ENCODE peak calls at places on chromosomes 13 and 19, in eight cellular contexts. N is WTC11, W is HCT116, Z is GM12878, E is A549, A is H1, Q is HepG2, G is SK-N-SH. F is an unnamed sample.
A peak's percentile ranks its signal among the peaks of the same experiment; 100 is the strongest.

GRCh38 chr13:70842062-70842644 is 733.9 kb upstream of the KLHL1 start:
- DNase-seq in N (no peak), W (no peak), Z (no peak), E (no peak), A (no peak), Q (no peak), G (no peak), F (no peak)

GRCh38 chr13:44989941-44990340 is 603 bp downstream of the GPALPP1 start:
- DNase-seq in N (no peak), W (no peak), Z (no peak), E (peak; percentile 5), A (no peak), Q (no peak), G (peak; percentile 22), F (peak; percentile 31)

GRCh38 chr19:42140125-42140754 is 8.0 kb upstream of the POU2F2 start:
- DNase-seq in N (peak; percentile 91), W (no peak), Z (no peak), E (no peak), A (peak; percentile 91), Q (peak; percentile 31), G (no peak), F (peak; percentile 74)

GRCh38 chr13:31161583-31162150 is at the start of gene HSPH1:
- DNase-seq in N (peak; percentile 97), W (peak; percentile 91), Z (peak; percentile 89), E (peak; percentile 82), A (no peak), Q (peak; percentile 96), G (peak; percentile 94), F (peak; percentile 99)

GRCh38 chr13:79799466-79799865 is 318.5 kb downstream of the NDFIP2 start:
- DNase-seq in N (no peak), W (no peak), Z (no peak), E (no peak), A (no peak), Q (no peak), G (peak; percentile 70), F (no peak)

GRCh38 chr19:17606786-17607185 is 51.3 kb downstream of the COLGALT1 start:
- DNase-seq in N (peak; percentile 44), W (no peak), Z (no peak), E (no peak), A (peak; percentile 72), Q (no peak), G (no peak), F (no peak)

GRCh38 chr13:31556376-31556775 is 182.9 kb upstream of the RXFP2 start:
- DNase-seq in N (no peak), W (no peak), Z (no peak), E (no peak), A (no peak), Q (no peak), G (no peak), F (no peak)

GRCh38 chr13:47639716-47640447 is 361.2 kb downstream of the SUCLA2 start:
- DNase-seq in N (no peak), W (no peak), Z (no peak), E (no peak), A (no peak), Q (no peak), G (no peak), F (no peak)

GRCh38 chr13:93672996-93673395 is 446.4 kb downstream of the GPC6 start:
- DNase-seq in N (no peak), W (no peak), Z (no peak), E (no peak), A (no peak), Q (peak; percentile 3), G (no peak), F (no peak)

GRCh38 chr13:98521876-98522275 is 55.0 kb downstream of the STK24 start:
- DNase-seq in N (no peak), W (no peak), Z (no peak), E (no peak), A (no peak), Q (no peak), G (no peak), F (no peak)

GRCh38 chr19:44943801-44944249 is 1.8 kb downstream of the APOC4 start:
- DNase-seq in N (no peak), W (no peak), Z (no peak), E (no peak), A (no peak), Q (no peak), G (no peak), F (peak; percentile 86)

GRCh38 chr13:89057274-89057673 is 1386.1 kb downstream of the SLITRK5 start:
- DNase-seq in N (no peak), W (no peak), Z (no peak), E (no peak), A (no peak), Q (no peak), G (no peak), F (no peak)

GRCh38 chr19:45040059-45040767 is 1.4 kb downstream of the CLASRP start:
- DNase-seq in N (no peak), W (no peak), Z (no peak), E (no peak), A (no peak), Q (no peak), G (no peak), F (peak; percentile 28)

GRCh38 chr19:39430675-39431593 is 4.8 kb downstream of the RPS16 start:
- DNase-seq in N (no peak), W (peak; percentile 97), Z (no peak), E (peak; percentile 99), A (peak; percentile 60), Q (peak; percentile 71), G (no peak), F (peak; percentile 85)

GRCh38 chr13:100549316-100549715 is 39.3 kb downstream of the GGACT start:
- DNase-seq in N (no peak), W (no peak), Z (no peak), E (no peak), A (peak; percentile 42), Q (no peak), G (no peak), F (no peak)

GRCh38 chr13:54261856-54262255 is 1233.2 kb downstream of the OLFM4 start:
- DNase-seq in N (no peak), W (no peak), Z (no peak), E (no peak), A (no peak), Q (no peak), G (no peak), F (no peak)

GRCh38 chr19:7853760-7854107 is 20.5 kb downstream of the PRR36 start:
- DNase-seq in N (no peak), W (no peak), Z (no peak), E (no peak), A (no peak), Q (no peak), G (no peak), F (no peak)

GRCh38 chr19:30686252-30686762 is 314.1 kb downstream of the ZNF536 start:
- DNase-seq in N (no peak), W (no peak), Z (no peak), E (no peak), A (no peak), Q (no peak), G (peak; percentile 75), F (no peak)

GRCh38 chr19:18580311-18580710 is 8.3 kb upstream of the REX1BD start:
- DNase-seq in N (no peak), W (no peak), Z (no peak), E (no peak), A (no peak), Q (no peak), G (no peak), F (no peak)

GRCh38 chr19:7492142-7493055 is 3.6 kb upstream of the PEX11G start:
- DNase-seq in N (no peak), W (no peak), Z (no peak), E (no peak), A (no peak), Q (no peak), G (no peak), F (peak; percentile 98)

GRCh38 chr19:49564616-49565045 is 15.7 kb downstream of the NOSIP start:
- DNase-seq in N (no peak), W (no peak), Z (no peak), E (no peak), A (no peak), Q (no peak), G (no peak), F (no peak)

DNA sequence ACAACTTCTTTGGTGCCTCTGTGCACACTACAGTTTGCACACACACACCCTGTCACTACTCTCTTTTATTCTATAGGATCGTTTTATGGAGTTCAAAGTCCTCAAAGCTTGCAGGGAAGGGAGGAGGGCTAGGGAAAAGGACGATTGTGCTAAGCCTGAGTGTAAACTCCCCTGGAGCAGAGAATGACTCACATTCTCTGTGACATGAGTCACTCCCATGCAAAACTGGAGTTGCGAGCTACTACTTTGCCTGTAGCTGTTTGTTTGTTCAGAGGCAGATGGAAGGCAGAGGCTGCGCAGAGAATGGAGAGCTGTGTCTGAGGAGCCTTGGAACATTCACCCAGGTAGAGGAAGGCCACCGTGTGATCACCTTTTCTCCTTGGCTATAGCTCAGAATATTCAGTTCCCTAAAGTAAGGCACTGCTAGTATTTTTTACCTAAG is 80.5 kb upstream of the MBNL2 start:
- DNase-seq in N (peak; percentile 17), W (peak; percentile 90), Z (peak; percentile 23), E (peak; percentile 83), A (no peak), Q (peak; percentile 96), G (no peak), F (peak; percentile 69)
- TF ChIP-seq MAX in N (no peak), W (peak; percentile 65), Z (no peak), E (peak; percentile 59), A (no peak), Q (no peak), G (peak; percentile 31), F (peak; percentile 45)

GRCh38 chr13:42274386-42275097 is 2.6 kb downstream of the AKAP11 start:
- DNase-seq in N (no peak), W (no peak), Z (no peak), E (no peak), A (no peak), Q (no peak), G (no peak), F (no peak)
- TF ChIP-seq MAX in N (no peak), W (no peak), Z (no peak), E (no peak), A (no peak), Q (no peak), G (no peak), F (no peak)

GRCh38 chr19:11375143-11375948 is 880 bp downstream of the SWSAP1 start:
- DNase-seq in N (peak; percentile 63), W (no peak), Z (no peak), E (no peak), A (peak; percentile 68), Q (peak; percentile 31), G (peak; percentile 60), F (peak; percentile 77)

GRCh38 chr19:11377756-11378155 is 3.3 kb downstream of the SWSAP1 start:
- DNase-seq in N (no peak), W (no peak), Z (no peak), E (no peak), A (no peak), Q (no peak), G (no peak), F (no peak)

GRCh38 chr19:11378319-11379189 is 4.1 kb downstream of the SWSAP1 start:
- DNase-seq in N (peak; percentile 77), W (no peak), Z (no peak), E (peak; percentile 62), A (peak; percentile 75), Q (peak; percentile 48), G (peak; percentile 72), F (peak; percentile 61)

GRCh38 chr19:11374449-11375142 is at the start of gene SWSAP1:
- DNase-seq in N (peak; percentile 98), W (peak; percentile 99), Z (peak; percentile 99), E (peak; percentile 99), A (peak; percentile 97), Q (peak; percentile 99), G (peak; percentile 92), F (peak; percentile 99)

GRCh38 chr19:11377237-11377636 is 2.8 kb downstream of the SWSAP1 start:
- DNase-seq in N (no peak), W (no peak), Z (no peak), E (peak; percentile 46), A (no peak), Q (no peak), G (no peak), F (peak; percentile 60)
- TF ChIP-seq MAX in N (no peak), W (no peak), Z (no peak), E (no peak), A (no peak), Q (no peak), G (no peak), F (peak; percentile 87)

GRCh38 chr13:73138276-73138950 is 79.6 kb downstream of the KLF5 start:
- DNase-seq in N (no peak), W (no peak), Z (no peak), E (peak; percentile 52), A (no peak), Q (peak; percentile 21), G (no peak), F (no peak)
- TF ChIP-seq MAX in N (no peak), W (no peak), Z (no peak), E (peak; percentile 14), A (no peak), Q (no peak), G (no peak), F (no peak)